ENCODE peak calls at places on chromosomes 16 and 17, in eight cellular contexts. X is PC-9, G is heart right ventricle, H is retinal pigment epithelial cell, T is OCI-LY7, E is thoracic aorta, V is colonic mucosa, U is WERI-Rb-1. R is an unnamed sample.

GRCh38 chr16:50215680-50216079 is 50.7 kb upstream of the ADCY7 start:
- DNase-seq in H (no peak), U (no peak), T (no peak), E (no peak), G (no peak), V (no peak), X (no peak), R (no peak)

GRCh38 chr16:67342616-67343015 is 16.0 kb downstream of the LRRC36 start:
- DNase-seq in H (no peak), U (peak), G (no peak), V (no peak), E (no peak), T (no peak), X (no peak), R (no peak)

GRCh38 chr17:18008496-18009268 is 30.3 kb downstream of the ATPAF2 start:
- DNase-seq in T (no peak), E (no peak), H (no peak), V (no peak), G (no peak), X (peak), U (no peak), R (peak)

GRCh38 chr17:17362531-17362930 is 59.4 kb downstream of the NT5M start:
- DNase-seq in T (no peak), G (no peak), H (no peak), E (no peak), X (no peak), V (no peak), U (no peak), R (no peak)

GRCh38 chr16:86985656-86986030 is 331.5 kb downstream of the C16orf95 start:
- DNase-seq in U (no peak), X (no peak), G (no peak), V (no peak), H (no peak), T (no peak), E (no peak), R (no peak)

GRCh38 chr17:47330548-47330947 is 6.8 kb downstream of the EFCAB13 start:
- DNase-seq in T (no peak), E (no peak), H (no peak), U (no peak), V (no peak), G (no peak), X (no peak), R (no peak)

GRCh38 chr16:84754353-84754856 is 54.6 kb downstream of the USP10 start:
- DNase-seq in T (peak), E (peak), H (no peak), U (peak), X (peak), V (peak), G (peak), R (peak)

GRCh38 chr17:72715906-72716572 is 376.4 kb downstream of the SLC39A11 start:
- DNase-seq in H (peak), E (no peak), X (peak), U (no peak), T (no peak), V (no peak), G (no peak), R (peak)

GRCh38 chr17:66549312-66549705 is 246.9 kb downstream of the PRKCA start:
- DNase-seq in X (no peak), U (no peak), E (no peak), H (no peak), T (no peak), V (no peak), G (no peak), R (peak)

DNA sequence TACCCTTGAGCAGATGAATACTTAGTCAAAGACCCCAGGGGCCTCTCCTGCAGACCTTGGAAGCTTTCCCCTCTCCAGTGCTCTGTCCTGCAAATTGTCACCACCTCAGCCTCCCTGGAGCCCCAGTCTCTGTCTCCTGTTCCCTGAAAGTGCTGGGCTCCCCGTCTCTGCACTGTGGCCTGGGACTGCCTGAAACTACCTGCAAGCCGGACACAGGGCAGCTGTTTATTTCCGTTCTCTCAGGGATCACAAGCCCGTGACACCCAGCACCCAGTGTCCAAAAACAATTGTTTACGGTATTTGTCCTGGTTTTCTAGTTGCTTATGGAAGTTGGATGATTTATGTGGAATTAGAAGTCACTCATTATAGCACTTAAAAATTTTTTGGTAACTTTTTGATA is 81.6 kb upstream of the CHMP6 start:
- DNase-seq in X (no peak), H (no peak), E (no peak), V (no peak), G (no peak), T (no peak), U (no peak), R (no peak)
- TF ChIP-seq CTCF in X (no peak), H (no peak), E (no peak), V (no peak), G (no peak), T (no peak), U (no peak), R (no peak)

GRCh38 chr16:89562027-89562599 is 1.6 kb downstream of the RPL13 start:
- DNase-seq in U (no peak), T (peak), E (no peak), H (no peak), X (peak), G (no peak), V (peak), R (no peak)

GRCh38 chr16:89564476-89565255 is 4.2 kb downstream of the RPL13 start:
- DNase-seq in T (peak), E (no peak), V (peak), X (no peak), U (no peak), G (no peak), H (no peak), R (no peak)

GRCh38 chr16:89561195-89562026 is 929 bp downstream of the RPL13 start:
- DNase-seq in T (no peak), V (no peak), E (no peak), H (no peak), X (peak), U (no peak), G (no peak), R (no peak)

GRCh38 chr16:89563639-89564392 is 3.3 kb downstream of the RPL13 start:
- DNase-seq in H (no peak), X (peak), U (no peak), E (no peak), G (no peak), V (no peak), T (no peak), R (no peak)

DNA sequence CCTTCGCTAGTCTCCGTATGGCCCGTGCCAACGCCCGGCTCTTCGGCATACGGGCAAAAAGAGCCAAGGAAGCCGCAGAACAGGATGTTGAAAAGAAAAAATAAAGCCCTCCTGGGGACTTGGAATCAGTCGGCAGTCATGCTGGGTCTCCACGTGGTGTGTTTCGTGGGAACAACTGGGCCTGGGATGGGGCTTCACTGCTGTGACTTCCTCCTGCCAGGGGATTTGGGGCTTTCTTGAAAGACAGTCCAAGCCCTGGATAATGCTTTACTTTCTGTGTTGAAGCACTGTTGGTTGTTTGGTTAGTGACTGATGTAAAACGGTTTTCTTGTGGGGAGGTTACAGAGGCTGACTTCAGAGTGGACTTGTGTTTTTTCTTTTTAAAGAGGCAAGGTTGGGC is 2.5 kb downstream of the RPL13 start:
- DNase-seq in X (no peak), H (no peak), V (no peak), G (no peak), T (no peak), E (no peak), U (no peak), R (no peak)
- H3K4me3 ChIP-seq in X (peak), H (peak), V (no peak), G (no peak), T (peak), E (no peak), U (no peak), R (peak)

DNA sequence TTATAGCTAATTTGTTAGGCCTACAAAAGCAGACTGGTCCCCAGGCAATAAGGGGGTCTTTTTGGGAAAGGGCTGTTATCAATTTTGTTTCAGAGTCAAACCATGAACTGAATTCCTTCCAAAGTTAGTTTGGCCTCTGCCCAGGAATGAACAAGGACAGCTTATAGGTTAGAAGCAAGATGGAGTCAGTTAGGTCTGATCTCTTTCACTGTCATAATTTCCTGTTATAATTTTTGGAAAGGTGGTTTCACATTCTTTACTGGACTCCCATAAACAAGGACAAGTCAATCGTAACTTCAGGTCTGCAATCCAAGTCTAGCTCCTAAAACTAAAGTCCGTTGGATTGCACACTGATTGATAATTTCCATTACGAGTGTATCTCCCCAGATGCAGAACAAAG is 30.1 kb upstream of the SHCBP1 start:
- DNase-seq in H (no peak), G (no peak), U (no peak), X (no peak), T (no peak), V (no peak), E (no peak), R (no peak)
- TF ChIP-seq CTCF in H (no peak), G (no peak), U (no peak), X (no peak), T (no peak), V (no peak), E (no peak), R (no peak)

DNA sequence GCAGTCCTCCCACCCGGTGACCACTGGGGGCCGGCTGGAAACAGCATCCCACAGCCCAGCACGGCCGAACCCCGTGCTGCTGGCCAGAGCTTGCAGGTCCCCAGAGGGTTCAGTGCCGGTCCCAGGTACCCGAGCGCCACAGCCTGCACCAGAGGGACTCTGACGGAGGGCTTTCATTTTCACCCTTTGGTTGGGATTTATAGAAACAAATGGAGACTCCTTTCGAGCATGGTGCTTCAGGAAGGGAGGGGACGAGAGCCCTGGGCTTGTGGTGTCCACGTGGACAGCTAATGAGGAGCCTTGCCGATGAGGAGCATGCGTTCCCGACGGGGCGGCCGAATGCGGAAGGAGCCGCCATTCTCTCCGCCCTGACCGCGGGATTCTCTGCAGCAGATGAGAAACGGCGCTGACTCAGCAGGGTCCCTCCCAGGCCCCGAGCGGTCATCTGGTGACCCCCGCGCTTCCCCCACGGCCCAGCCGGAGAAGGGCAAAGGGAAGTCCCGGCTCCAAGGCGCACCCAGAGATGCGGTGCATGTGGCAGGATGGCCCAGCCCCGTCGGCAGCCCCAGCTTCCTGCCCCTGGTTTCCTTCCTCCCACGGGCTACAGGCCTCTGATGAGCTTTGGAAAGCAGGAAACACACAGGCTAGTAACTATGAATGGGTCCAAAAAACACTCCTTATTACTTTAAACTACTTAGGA is 9.8 kb downstream of the SLC38A10 start:
- DNase-seq in E (no peak), V (peak), U (no peak), G (peak), H (no peak), T (no peak), X (no peak), R (no peak)
- H3K4me3 ChIP-seq in E (peak), V (peak), U (no peak), G (peak), H (no peak), T (no peak), X (no peak), R (no peak)

R was measured in AG04449.